ENCODE peak calls at places on chromosomes 1 and 21, in four cellular contexts. Z, J, S and W are unnamed samples.
A peak's percentile ranks its signal among the peaks of the same experiment; 100 is the strongest.

GRCh38 chr1:8867878-8868567 is 10.5 kb downstream of the ENO1 start:
- DNase-seq in Z (no peak), J (no peak), S (no peak), W (no peak)

GRCh38 chr1:210663730-210664573 is 335.2 kb downstream of the HHAT start:
- DNase-seq in Z (no peak), J (peak; percentile 67), S (no peak), W (no peak)

GRCh38 chr1:165629848-165630628 is 996 bp upstream of the MGST3 start:
- DNase-seq in Z (no peak), J (peak; percentile 72), S (no peak), W (peak; percentile 37)

GRCh38 chr1:91813813-91814212 is 72.1 kb downstream of the TGFBR3 start:
- DNase-seq in Z (no peak), J (no peak), S (no peak), W (no peak)

GRCh38 chr1:216055004-216055403 is 368.2 kb downstream of the USH2A start:
- DNase-seq in Z (no peak), J (no peak), S (no peak), W (no peak)

GRCh38 chr1:42951588-42951987 is 7.1 kb downstream of the SLC2A1 start:
- DNase-seq in Z (no peak), J (no peak), S (no peak), W (no peak)

GRCh38 chr21:45302082-45303061 is 14.7 kb upstream of the POFUT2 start:
- DNase-seq in Z (no peak), J (no peak), S (no peak), W (no peak)

GRCh38 chr1:1680912-1681273 is 11.7 kb downstream of the SLC35E2B start:
- DNase-seq in Z (no peak), J (no peak), S (no peak), W (no peak)

GRCh38 chr1:150574260-150575071 is 4.9 kb downstream of the MCL1 start:
- DNase-seq in Z (no peak), J (no peak), S (no peak), W (no peak)

GRCh38 chr1:206111528-206111927 is 5.7 kb downstream of the AVPR1B start:
- DNase-seq in Z (no peak), J (no peak), S (no peak), W (no peak)

GRCh38 chr1:116262207-116262994 is 110.6 kb upstream of the ATP1A1 start:
- DNase-seq in Z (no peak), J (no peak), S (no peak), W (no peak)

GRCh38 chr1:28591708-28592313 is at the start of gene RAB42:
- DNase-seq in Z (no peak), J (no peak), S (no peak), W (no peak)

GRCh38 chr1:231037585-231038517 is 2.2 kb downstream of the FAM89A start:
- DNase-seq in Z (no peak), J (no peak), S (no peak), W (no peak)

GRCh38 chr1:6523566-6523965 is 30.7 kb downstream of the NOL9 start:
- DNase-seq in Z (no peak), J (peak; percentile 6), S (peak; percentile 37), W (peak; percentile 83)

GRCh38 chr21:42864812-42865211 is 14.5 kb downstream of the WDR4 start:
- DNase-seq in Z (no peak), J (no peak), S (no peak), W (no peak)

GRCh38 chr1:18931731-18932130 is 24.7 kb downstream of the IFFO2 start:
- DNase-seq in Z (no peak), J (no peak), S (no peak), W (peak; percentile 11)

GRCh38 chr1:226716577-226716976 is 22.5 kb downstream of the ITPKB start:
- DNase-seq in Z (no peak), J (no peak), S (no peak), W (no peak)

GRCh38 chr1:223486366-223486765 is 93.2 kb downstream of the CCDC185 start:
- DNase-seq in Z (no peak), J (peak; percentile 44), S (no peak), W (no peak)

GRCh38 chr1:31707711-31708110 is 3.9 kb upstream of the COL16A1 start:
- DNase-seq in Z (no peak), J (no peak), S (peak; percentile 80), W (no peak)

GRCh38 chr1:33997127-33998047 is 133.5 kb downstream of the HMGB4 start:
- DNase-seq in Z (no peak), J (no peak), S (no peak), W (no peak)

GRCh38 chr21:44377922-44378645 is 24.7 kb downstream of the TRPM2 start:
- DNase-seq in Z (no peak), J (no peak), S (no peak), W (no peak)